ENCODE peak calls at places on chromosomes 2 and 18, in five cellular contexts. E, A, O, P and Z are unnamed samples. For H3K27me3, the result is how much of the 10 kb centered on the place peaks cover.

GRCh38 chr2:15300645-15301573 is 260.2 kb downstream of the NBAS start:
- DNase-seq in E (no peak), A (no peak), O (no peak), P (no peak), Z (no peak)

GRCh38 chr2:68832161-68832869 is 38.9 kb downstream of the BMP10 start:
- DNase-seq in E (no peak), A (peak), O (peak), P (peak), Z (peak)

GRCh38 chr2:44974064-44974715 is 32.7 kb downstream of the SIX3 start:
- DNase-seq in E (no peak), A (no peak), O (peak), P (no peak), Z (no peak)

GRCh38 chr2:96870631-96871255 is 863 bp upstream of the SEMA4C start:
- DNase-seq in E (peak), A (no peak), O (peak), P (no peak), Z (peak)

GRCh38 chr2:237227190-237227988 is 141.7 kb downstream of the COPS8 start:
- DNase-seq in E (no peak), A (no peak), O (no peak), P (no peak), Z (no peak)

GRCh38 chr2:122340246-122340645 is 584.8 kb downstream of the TSN start:
- DNase-seq in E (no peak), A (no peak), O (no peak), P (no peak), Z (no peak)

GRCh38 chr2:237179161-237179560 is 93.5 kb downstream of the COPS8 start:
- DNase-seq in E (no peak), A (no peak), O (no peak), P (no peak), Z (no peak)

GRCh38 chr2:26901326-26902183 is 53.6 kb downstream of the DPYSL5 start:
- DNase-seq in E (no peak), A (peak), O (no peak), P (no peak), Z (no peak)

GRCh38 chr2:105744909-105745853 is at the start of gene NCK2:
- DNase-seq in E (peak), A (no peak), O (peak), P (peak), Z (peak)

GRCh38 chr2:96601382-96602292 is 36.5 kb downstream of the KANSL3 start:
- DNase-seq in E (no peak), A (no peak), O (no peak), P (no peak), Z (no peak)

GRCh38 chr2:201881382-201881720 is 75.0 kb downstream of the CDK15 start:
- DNase-seq in E (no peak), A (no peak), O (no peak), P (no peak), Z (no peak)

GRCh38 chr2:1627628-1628371 is 116.5 kb downstream of the PXDN start:
- DNase-seq in E (no peak), A (no peak), O (no peak), P (peak), Z (no peak)

GRCh38 chr2:200662727-200663126 is 76.9 kb downstream of the AOX1 start:
- DNase-seq in E (no peak), A (no peak), O (no peak), P (no peak), Z (no peak)

GRCh38 chr2:200618590-200619021 is 32.8 kb downstream of the AOX1 start:
- DNase-seq in E (no peak), A (peak), O (no peak), P (no peak), Z (no peak)

GRCh38 chr2:102929721-102930120 is 167.9 kb downstream of the TMEM182 start:
- DNase-seq in E (no peak), A (no peak), O (no peak), P (no peak), Z (no peak)

GRCh38 chr2:67641302-67641701 is 244.2 kb downstream of the ETAA1 start:
- DNase-seq in E (no peak), A (no peak), O (no peak), P (no peak), Z (no peak)

GRCh38 chr2:159497256-159497655 is 119.1 kb downstream of the BAZ2B start:
- DNase-seq in E (no peak), A (no peak), O (peak), P (no peak), Z (no peak)

GRCh38 chr2:201467666-201468065 is 16.1 kb downstream of the STRADB start:
- DNase-seq in E (no peak), A (no peak), O (no peak), P (no peak), Z (no peak)

GRCh38 chr2:72926368-72926767 is 9.0 kb downstream of the EMX1 start:
- DNase-seq in E (no peak), A (no peak), O (no peak), P (no peak), Z (no peak)

GRCh38 chr18:8982416-8983183 is 119.9 kb upstream of the NDUFV2 start:
- DNase-seq in E (no peak), A (peak), O (peak), P (no peak), Z (peak)

GRCh38 chr2:45554073-45554742 is 56.9 kb downstream of the SRBD1 start:
- DNase-seq in E (no peak), A (no peak), O (no peak), P (no peak), Z (no peak)

GRCh38 chr18:62852851-62853250 is 137.5 kb downstream of the PHLPP1 start:
- DNase-seq in E (no peak), A (no peak), O (no peak), P (no peak), Z (no peak)

GRCh38 chr2:31241625-31242270 is 7.8 kb downstream of the EHD3 start:
- DNase-seq in E (no peak), A (peak), O (no peak), P (no peak), Z (no peak)

GRCh38 chr2:66555076-66555475 is 120.2 kb downstream of the MEIS1 start:
- DNase-seq in E (no peak), A (no peak), O (no peak), P (no peak), Z (no peak)

GRCh38 chr2:17353268-17353667 is 165.0 kb downstream of the RAD51AP2 start:
- DNase-seq in E (no peak), A (no peak), O (no peak), P (no peak), Z (no peak)

GRCh38 chr2:169232551-169233154 is 129.7 kb downstream of the LRP2 start:
- DNase-seq in E (no peak), A (no peak), O (no peak), P (no peak), Z (no peak)

GRCh38 chr18:25164837-25165791 is 186.9 kb downstream of the ZNF521 start:
- DNase-seq in E (no peak), A (no peak), O (no peak), P (no peak), Z (no peak)

GRCh38 chr18:48100712-48101165 is 170.3 kb upstream of the SMAD2 start:
- DNase-seq in E (no peak), A (no peak), O (no peak), P (no peak), Z (no peak)

GRCh38 chr2:65366595-65367125 is 65.7 kb downstream of the SPRED2 start:
- DNase-seq in E (no peak), A (peak), O (peak), P (no peak), Z (peak)

GRCh38 chr18:45998244-45998643 is 31.1 kb upstream of the EPG5 start:
- DNase-seq in E (no peak), A (no peak), O (no peak), P (no peak), Z (no peak)

GRCh38 chr18:63320690-63321265 is 1.2 kb upstream of the BCL2 start:
- DNase-seq in E (peak), A (peak), O (peak), P (peak), Z (peak)

GRCh38 chr2:41933585-41934322 is 114.1 kb upstream of the PKDCC start:
- DNase-seq in E (no peak), A (no peak), O (no peak), P (no peak), Z (no peak)

GRCh38 chr18:70377857-70378701 is 89.2 kb downstream of the SOCS6 start:
- DNase-seq in E (no peak), A (no peak), O (no peak), P (no peak), Z (no peak)

GRCh38 chr2:68250652-68251186 is 1.6 kb downstream of the PPP3R1 start:
- DNase-seq in E (no peak), A (no peak), O (no peak), P (no peak), Z (no peak)

GRCh38 chr2:11446733-11447248 is 19.2 kb downstream of the E2F6 start:
- DNase-seq in E (peak), A (peak), O (peak), P (no peak), Z (peak)

GRCh38 chr2:240985881-240986786 is 12.3 kb upstream of the SNED1 start:
- DNase-seq in E (no peak), A (no peak), O (no peak), P (peak), Z (no peak)

GRCh38 chr18:74874351-74874750 is 276.7 kb downstream of the ZNF407 start:
- DNase-seq in E (no peak), A (no peak), O (no peak), P (no peak), Z (no peak)

GRCh38 chr18:78639597-78639950 is 340.0 kb upstream of the SALL3 start:
- DNase-seq in E (no peak), A (no peak), O (no peak), P (no peak), Z (no peak)

GRCh38 chr18:78641689-78642231 is 337.9 kb upstream of the SALL3 start:
- DNase-seq in E (no peak), A (no peak), O (no peak), P (no peak), Z (no peak)

GRCh38 chr18:78638889-78639596 is 340.6 kb upstream of the SALL3 start:
- DNase-seq in E (no peak), A (no peak), O (no peak), P (no peak), Z (no peak)

GRCh38 chr18:78642561-78643398 is 336.8 kb upstream of the SALL3 start:
- DNase-seq in E (no peak), A (no peak), O (no peak), P (no peak), Z (no peak)

GRCh38 chr18:78640596-78640995 is 339.0 kb upstream of the SALL3 start:
- DNase-seq in E (no peak), A (no peak), O (no peak), P (no peak), Z (no peak)
- H3K27me3 ChIP-seq in E (under half), A (under half), O (under half), P (under half), Z (under half)

GRCh38 chr2:20781656-20782265 is 41.1 kb downstream of the LDAH start:
- DNase-seq in E (no peak), A (no peak), O (no peak), P (no peak), Z (no peak)
- TF ChIP-seq CTCF in E (peak), A (peak), O (peak), P (peak), Z (peak)

DNA sequence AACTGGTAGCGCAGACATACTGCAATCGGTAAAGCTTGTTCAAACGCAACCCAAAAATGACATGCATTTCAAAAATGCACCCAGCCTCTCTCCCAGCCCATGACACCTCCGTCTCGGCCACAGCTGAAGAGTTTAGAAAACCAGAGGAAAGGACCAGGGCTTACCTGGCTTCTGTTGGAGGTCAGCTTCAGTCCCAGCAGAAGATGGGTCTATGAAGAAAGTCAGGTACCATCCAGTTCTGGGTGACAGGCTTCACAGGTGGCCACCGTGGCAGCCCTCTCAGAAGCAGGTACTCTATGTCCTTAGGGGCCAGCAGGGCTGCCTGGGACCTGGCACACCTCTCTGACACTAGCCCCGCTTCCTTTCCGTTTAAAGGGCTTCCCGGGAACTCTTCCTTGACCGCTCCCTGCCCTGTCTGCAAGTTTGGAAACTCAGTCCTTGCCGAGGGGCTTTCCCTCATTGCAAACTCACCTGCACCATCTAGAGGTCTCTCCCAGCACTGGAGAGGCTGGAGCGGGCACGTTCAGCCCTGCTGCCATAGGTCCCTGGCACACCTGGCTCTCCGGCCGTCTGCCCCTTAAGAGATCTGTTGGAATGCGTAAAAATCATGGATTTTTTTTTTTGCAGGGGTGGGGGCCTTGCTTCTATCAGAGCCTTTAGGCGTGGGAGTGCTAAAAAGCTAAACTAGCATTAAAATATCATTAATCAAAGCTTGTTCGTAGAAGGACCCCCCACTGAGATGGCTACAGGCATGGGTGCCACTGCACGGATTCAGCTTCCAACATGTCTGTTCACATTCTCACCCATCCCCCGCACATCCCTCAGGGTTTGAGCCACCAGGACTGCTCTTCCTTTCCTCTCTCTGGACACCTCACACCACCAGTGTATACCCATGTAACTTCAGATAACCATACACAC is at the start of gene EDAR:
- DNase-seq in E (peak), A (no peak), O (peak), P (no peak), Z (peak)
- H3K27me3 ChIP-seq in E (under half), A (under half), O (under half), P (under half), Z (under half)

GRCh38 chr2:88081924-88082609 is 14.4 kb downstream of the SMYD1 start:
- DNase-seq in E (no peak), A (no peak), O (no peak), P (no peak), Z (no peak)
- TF ChIP-seq CTCF in E (no peak), A (no peak), O (no peak), P (no peak), Z (no peak)

DNA sequence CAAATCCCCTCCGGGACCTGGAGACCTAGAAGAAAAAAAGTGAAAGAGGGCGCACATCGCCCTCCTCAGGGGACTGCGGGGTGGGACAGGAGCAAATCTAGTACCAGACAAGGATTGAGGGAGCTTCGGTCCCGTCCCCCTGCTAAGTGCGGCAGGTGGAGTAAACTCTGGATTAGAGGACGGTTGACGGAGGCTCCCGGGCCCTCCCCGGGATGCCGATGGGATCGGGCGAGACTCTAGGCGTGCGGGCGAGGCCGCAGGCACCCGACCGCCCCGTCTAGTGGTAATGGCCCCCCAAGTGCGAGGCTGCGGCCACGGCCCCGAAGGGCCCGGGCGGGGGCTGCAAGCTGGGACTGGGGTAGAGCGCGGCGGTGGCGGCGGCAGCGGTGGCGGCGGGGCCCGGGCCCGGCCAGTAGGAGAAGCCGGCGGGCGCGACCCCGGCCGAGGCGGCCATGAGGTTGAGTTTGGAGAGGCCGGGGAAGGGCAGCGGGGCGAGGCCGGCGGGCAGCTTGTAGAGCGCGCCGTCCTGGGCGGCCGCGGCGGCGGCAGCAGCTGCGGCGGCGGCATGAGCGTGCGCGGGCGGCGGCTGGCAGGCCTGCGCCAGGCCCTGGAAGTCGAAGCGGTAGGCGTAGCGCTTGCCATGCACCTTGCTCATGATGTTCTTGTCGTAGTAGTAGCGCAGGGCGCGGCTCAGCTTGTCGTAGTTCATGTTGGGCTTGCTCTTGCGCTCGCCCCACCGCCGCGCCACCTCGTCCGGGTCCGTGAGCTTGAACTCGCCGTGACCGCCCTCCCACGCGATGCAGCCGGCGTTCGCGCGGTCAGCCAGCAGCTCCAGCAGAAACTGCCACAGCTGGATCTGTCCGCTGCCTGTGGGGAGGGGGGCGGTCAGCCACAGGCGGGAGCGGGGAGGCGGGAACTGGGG is 3.3 kb downstream of the FEV start:
- DNase-seq in E (peak), A (no peak), O (no peak), P (no peak), Z (peak)
- H3K27me3 ChIP-seq in E (half or more), A (half or more), O (half or more), P (half or more), Z (half or more)

GRCh38 chr2:100562613-100563406 is at the start of gene PDCL3:
- DNase-seq in E (peak), A (peak), O (peak), P (peak), Z (peak)
- TF ChIP-seq CTCF in E (no peak), A (peak), O (no peak), P (no peak), Z (no peak)

GRCh38 chr2:239908744-239909143 is 116.4 kb downstream of the NDUFA10 start:
- DNase-seq in E (no peak), A (no peak), O (no peak), P (no peak), Z (no peak)

GRCh38 chr2:239905884-239906654 is 119.1 kb downstream of the NDUFA10 start:
- DNase-seq in E (no peak), A (no peak), O (no peak), P (no peak), Z (peak)

GRCh38 chr2:239910851-239911629 is 114.1 kb downstream of the NDUFA10 start:
- DNase-seq in E (no peak), A (no peak), O (no peak), P (no peak), Z (peak)

GRCh38 chr2:239910404-239910803 is 114.7 kb downstream of the NDUFA10 start:
- DNase-seq in E (no peak), A (no peak), O (no peak), P (no peak), Z (peak)

GRCh38 chr2:239908308-239908707 is 116.8 kb downstream of the NDUFA10 start:
- DNase-seq in E (no peak), A (no peak), O (no peak), P (no peak), Z (peak)
- H3K27me3 ChIP-seq in E (under half), A (under half), O (under half), P (under half), Z (under half)